ENCODE peak calls at places on chromosomes 6 and 20, in six cellular contexts. R is tibial nerve, E is mucosa of descending colon, Y is cardiac muscle cell, V is tibial artery, B is body of pancreas. G is an unnamed sample.

GRCh38 chr20:17796096-17796563 is 96.4 kb downstream of the BANF2 start:
- DNase-seq in V (peak), R (peak), B (peak), Y (peak), E (no peak), G (no peak)

GRCh38 chr6:108526739-108527174 is 34.0 kb upstream of the FOXO3 start:
- DNase-seq in E (no peak), Y (peak), R (no peak), B (no peak), V (no peak), G (no peak)

GRCh38 chr6:1283486-1283885 is 28.4 kb upstream of the FOXQ1 start:
- DNase-seq in V (no peak), R (no peak), E (no peak), B (no peak), Y (no peak), G (no peak)

GRCh38 chr6:44059359-44060342 is 67.6 kb downstream of the MRPL14 start:
- DNase-seq in Y (peak), B (no peak), R (no peak), E (no peak), V (no peak), G (no peak)

GRCh38 chr20:48459729-48460395 is 367.9 kb downstream of the PREX1 start:
- DNase-seq in Y (no peak), E (no peak), V (no peak), R (no peak), B (no peak), G (no peak)

GRCh38 chr20:16571333-16571732 is 1.9 kb downstream of the KIF16B start:
- DNase-seq in V (no peak), E (no peak), R (no peak), Y (no peak), B (no peak), G (no peak)

GRCh38 chr6:114115659-114116058 is 144.7 kb upstream of the HDAC2 start:
- DNase-seq in E (no peak), R (no peak), V (no peak), Y (no peak), B (no peak), G (no peak)

GRCh38 chr6:81720427-81720826 is 32.1 kb downstream of the TENT5A start:
- DNase-seq in Y (no peak), E (no peak), V (no peak), B (no peak), R (no peak), G (no peak)

GRCh38 chr6:128601060-128601459 is 80.7 kb upstream of the PTPRK start:
- DNase-seq in B (no peak), R (no peak), E (no peak), Y (peak), V (no peak), G (no peak)

GRCh38 chr6:121055572-121056163 is 278.6 kb downstream of the TBC1D32 start:
- DNase-seq in Y (peak), V (no peak), E (peak), B (no peak), R (no peak), G (no peak)

GRCh38 chr6:137417411-137417810 is 76.8 kb downstream of the OLIG3 start:
- DNase-seq in Y (peak), V (no peak), R (no peak), B (no peak), E (no peak), G (no peak)

GRCh38 chr6:142746524-142746923 is 198.5 kb downstream of the HIVEP2 start:
- DNase-seq in Y (peak), B (peak), E (peak), R (no peak), V (no peak), G (no peak)

GRCh38 chr6:39202166-39202565 is 27.1 kb downstream of the KCNK5 start:
- DNase-seq in R (no peak), E (no peak), Y (no peak), V (no peak), B (no peak), G (no peak)

GRCh38 chr6:2875840-2876207 is 27.3 kb downstream of the SERPINB9 start:
- DNase-seq in R (no peak), V (no peak), E (peak), Y (peak), B (no peak), G (peak)

GRCh38 chr6:116191881-116192280 is 62.0 kb downstream of the TSPYL4 start:
- DNase-seq in E (no peak), R (no peak), V (no peak), Y (no peak), B (no peak), G (no peak)

GRCh38 chr6:151180321-151180720 is 59.4 kb upstream of the AKAP12 start:
- DNase-seq in E (no peak), V (no peak), B (no peak), R (no peak), Y (no peak), G (no peak)

GRCh38 chr6:393391-394221 is 2.1 kb downstream of the IRF4 start:
- DNase-seq in E (no peak), V (no peak), R (no peak), Y (no peak), B (no peak), G (no peak)

GRCh38 chr20:48203252-48203651 is 418.0 kb upstream of the SULF2 start:
- DNase-seq in Y (no peak), R (no peak), E (no peak), B (no peak), V (no peak), G (no peak)

GRCh38 chr6:168180548-168181011 is 101.6 kb upstream of the FRMD1 start:
- DNase-seq in V (peak), B (no peak), R (no peak), E (peak), Y (no peak), G (no peak)

GRCh38 chr20:54025166-54025835 is 45.1 kb downstream of the BCAS1 start:
- DNase-seq in Y (peak), V (no peak), E (no peak), B (no peak), R (no peak), G (no peak)

GRCh38 chr20:59336551-59336950 is 36.1 kb downstream of the EDN3 start:
- DNase-seq in R (no peak), V (no peak), E (no peak), Y (no peak), B (no peak), G (no peak)

GRCh38 chr6:113654396-113654795 is 202.7 kb upstream of the MARCKS start:
- DNase-seq in R (peak), V (peak), E (no peak), Y (peak), B (peak), G (no peak)

GRCh38 chr6:44705611-44706010 is 318.1 kb downstream of the CDC5L start:
- DNase-seq in E (no peak), B (no peak), V (no peak), Y (no peak), R (no peak), G (no peak)

GRCh38 chr6:132479131-132479530 is 33.8 kb downstream of the STX7 start:
- DNase-seq in Y (no peak), R (no peak), V (no peak), B (no peak), E (no peak), G (no peak)

GRCh38 chr20:52313335-52313963 is 121.9 kb upstream of the ZFP64 start:
- DNase-seq in V (no peak), Y (peak), B (peak), E (peak), R (no peak), G (no peak)

GRCh38 chr6:130366011-130366963 is at the start of gene TMEM200A:
- DNase-seq in V (peak), Y (peak), R (peak), E (peak), B (peak), G (no peak)

GRCh38 chr6:156859686-156860085 is 82.5 kb downstream of the ARID1B start:
- DNase-seq in Y (no peak), E (no peak), B (no peak), R (no peak), V (no peak), G (no peak)

GRCh38 chr20:2006452-2007381 is 12.9 kb upstream of the PDYN start:
- DNase-seq in V (no peak), Y (peak), E (peak), B (peak), R (no peak), G (no peak)

GRCh38 chr6:100217225-100217624 is 223.2 kb upstream of the MCHR2 start:
- DNase-seq in B (no peak), Y (no peak), E (no peak), R (no peak), V (no peak), G (no peak)

GRCh38 chr6:46191961-46192360 is 21.2 kb upstream of the ENPP5 start:
- DNase-seq in V (no peak), E (no peak), Y (peak), B (no peak), R (no peak), G (no peak)

GRCh38 chr6:1584996-1585668 is 24.6 kb upstream of the FOXC1 start:
- DNase-seq in B (no peak), Y (no peak), V (no peak), R (no peak), E (no peak), G (no peak)

GRCh38 chr20:10788877-10789276 is 115.1 kb upstream of the JAG1 start:
- DNase-seq in Y (no peak), R (no peak), V (peak), B (no peak), E (no peak), G (no peak)

GRCh38 chr20:35595901-35596300 is 19.7 kb upstream of the SPAG4 start:
- DNase-seq in V (no peak), B (no peak), Y (no peak), R (no peak), E (no peak), G (no peak)

GRCh38 chr6:35728663-35729348 is 8.0 kb upstream of the ARMC12 start:
- DNase-seq in Y (no peak), V (peak), E (peak), R (no peak), B (peak), G (peak)

GRCh38 chr6:2412731-2413130 is 167.3 kb upstream of the GMDS start:
- DNase-seq in B (no peak), Y (peak), V (no peak), E (no peak), R (no peak), G (no peak)

GRCh38 chr20:1509237-1509636 is 18.0 kb upstream of the SIRPB2 start:
- DNase-seq in V (no peak), B (no peak), R (no peak), Y (peak), E (peak), G (no peak)

GRCh38 chr6:115896538-115897129 is 164.1 kb downstream of the FRK start:
- DNase-seq in E (peak), B (peak), Y (peak), R (peak), V (no peak), G (no peak)

GRCh38 chr6:148629197-148629909 is 117.5 kb upstream of the UST start:
- DNase-seq in B (no peak), Y (no peak), V (no peak), E (no peak), R (peak), G (no peak)

GRCh38 chr20:21508230-21509078 is 5.4 kb downstream of the NKX2-2 start:
- DNase-seq in E (no peak), Y (no peak), R (no peak), B (no peak), V (no peak), G (no peak)

GRCh38 chr6:85660181-85660611 is 17.5 kb upstream of the SYNCRIP start:
- DNase-seq in Y (peak), E (no peak), V (no peak), B (no peak), R (no peak), G (no peak)
- TF ChIP-seq CTCF in Y (no peak), E (no peak), V (no peak), B (no peak), R (no peak), G (no peak)

GRCh38 chr6:157952751-157953479 is 28.7 kb upstream of the SYNJ2 start:
- DNase-seq in B (no peak), E (peak), R (no peak), Y (no peak), V (no peak), G (peak)

GRCh38 chr6:157955675-157956074 is 26.0 kb upstream of the SYNJ2 start:
- DNase-seq in B (no peak), R (no peak), V (no peak), E (no peak), Y (no peak), G (no peak)

GRCh38 chr6:157956171-157956730 is 25.4 kb upstream of the SYNJ2 start:
- DNase-seq in V (no peak), B (no peak), E (no peak), R (no peak), Y (no peak), G (no peak)

GRCh38 chr6:157953580-157954091 is 28.0 kb upstream of the SYNJ2 start:
- DNase-seq in E (no peak), V (no peak), Y (no peak), B (no peak), R (no peak), G (no peak)

DNA sequence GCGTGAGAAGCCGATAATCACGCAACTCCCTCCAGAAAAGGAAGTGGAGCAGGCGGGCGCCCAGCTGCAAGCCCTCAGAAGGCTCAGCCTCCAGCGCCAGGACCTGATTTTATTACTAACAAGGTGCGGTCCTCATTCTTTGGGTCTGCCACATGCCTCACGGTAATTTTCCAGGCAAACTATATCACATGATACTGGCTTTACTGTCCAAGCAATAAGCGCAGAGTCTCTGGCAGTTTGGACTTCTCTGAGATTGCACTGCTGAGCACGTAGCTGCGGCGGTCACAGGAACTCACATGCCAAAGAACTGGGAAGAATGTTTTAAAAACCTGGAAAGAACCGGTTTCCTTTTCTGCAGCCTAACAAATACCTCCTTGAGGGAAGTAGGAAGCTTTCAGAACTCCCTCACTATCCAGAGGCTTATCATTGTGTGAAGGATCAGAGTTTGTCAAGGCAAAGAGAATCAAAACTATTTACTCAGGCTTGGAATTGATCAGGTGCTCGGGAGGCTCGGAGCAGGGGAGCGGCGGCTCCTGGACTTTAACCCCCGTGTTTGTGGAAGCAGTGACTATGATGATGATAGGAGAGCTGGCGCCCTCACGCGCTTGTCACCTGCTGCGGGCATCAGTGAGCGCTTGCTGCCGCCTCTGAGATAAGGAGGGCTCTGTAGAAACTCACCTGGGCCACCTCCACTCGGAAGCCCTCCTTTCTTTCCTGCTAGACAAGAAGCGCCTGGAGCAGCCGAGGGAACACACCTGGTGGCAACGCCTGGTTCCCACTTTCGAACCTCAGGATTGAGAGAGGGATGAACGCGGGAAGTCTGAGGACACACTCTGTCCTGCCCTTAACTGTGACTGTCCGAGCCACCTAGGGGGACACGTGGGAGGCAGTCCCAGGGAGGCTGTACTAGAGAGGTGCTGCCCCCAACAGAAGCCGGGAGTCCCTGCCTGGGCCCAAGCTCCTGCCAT is 27.2 kb upstream of the SYNJ2 start:
- DNase-seq in V (no peak), Y (peak), B (peak), E (peak), R (no peak), G (no peak)
- TF ChIP-seq CTCF in V (no peak), Y (no peak), B (peak), E (no peak), R (no peak), G (no peak)

GRCh38 chr20:38076548-38076947 is 43.0 kb downstream of the RPRD1B start:
- DNase-seq in E (no peak), R (no peak), B (no peak), V (no peak), Y (no peak), G (no peak)
- TF ChIP-seq CTCF in E (no peak), R (no peak), B (no peak), V (no peak), Y (no peak), G (no peak)

DNA sequence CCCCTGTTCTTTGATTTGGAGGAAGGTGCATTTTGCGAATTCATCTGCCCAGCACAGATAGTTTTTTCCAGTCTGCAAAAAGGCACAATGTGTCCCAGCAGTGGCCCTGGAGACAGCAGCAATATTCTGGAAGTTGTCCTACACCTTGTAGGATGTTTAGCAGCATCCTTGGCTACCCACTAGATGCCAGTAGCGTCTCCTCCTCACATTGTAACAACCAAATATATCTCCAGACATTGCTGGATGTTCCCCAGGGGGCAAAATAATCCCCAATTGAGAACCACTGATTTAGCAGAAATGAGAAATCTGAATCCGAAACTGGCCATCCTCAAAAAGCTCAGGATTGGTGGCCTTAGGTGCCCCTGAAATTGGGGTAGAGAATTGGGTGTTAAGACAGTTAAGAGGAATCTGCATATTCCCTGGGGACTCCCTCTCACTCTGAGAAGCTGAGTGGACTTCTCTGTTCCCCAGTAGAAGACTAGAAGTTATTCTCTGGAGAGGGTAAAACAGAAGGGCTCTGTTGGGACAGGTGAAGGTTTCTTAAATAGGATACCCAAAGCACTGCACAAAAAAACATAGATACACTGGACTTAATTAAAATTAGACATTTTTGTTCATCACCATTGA is 12.1 kb downstream of the SUN5 start:
- DNase-seq in E (no peak), V (no peak), Y (no peak), B (no peak), R (no peak), G (no peak)
- TF ChIP-seq CTCF in E (no peak), V (no peak), Y (no peak), B (no peak), R (no peak), G (no peak)

GRCh38 chr20:31849306-31849930 is 4.0 kb upstream of the FOXS1 start:
- DNase-seq in V (no peak), E (peak), R (no peak), Y (no peak), B (peak), G (no peak)

GRCh38 chr20:31848088-31848999 is 2.9 kb upstream of the FOXS1 start:
- DNase-seq in R (no peak), Y (no peak), E (no peak), B (no peak), V (no peak), G (no peak)

GRCh38 chr20:31844737-31845299 is 586 bp downstream of the FOXS1 start:
- DNase-seq in B (no peak), R (no peak), V (no peak), Y (no peak), E (no peak), G (no peak)

GRCh38 chr20:31845300-31845863 is at the start of gene FOXS1:
- DNase-seq in Y (peak), R (peak), V (peak), B (no peak), E (no peak), G (no peak)

DNA sequence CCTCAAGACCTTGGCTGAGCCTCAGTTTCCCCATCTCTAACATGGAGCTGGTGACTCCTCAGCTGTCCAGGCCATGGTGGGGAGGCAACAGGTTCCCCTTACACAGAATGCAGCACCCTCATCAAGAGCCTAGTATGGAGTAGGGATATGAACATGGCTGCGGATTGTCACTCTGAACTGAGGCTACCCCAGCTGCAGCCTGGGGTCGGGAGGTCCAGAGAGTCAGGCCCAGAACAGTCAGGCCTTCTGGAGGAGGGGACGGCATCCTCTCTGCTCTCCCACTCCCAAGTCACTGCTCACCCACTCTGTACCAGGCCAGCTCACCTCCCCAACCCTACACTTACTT is 1.4 kb upstream of the FOXS1 start:
- DNase-seq in R (no peak), V (no peak), E (no peak), Y (no peak), B (no peak), G (no peak)
- TF ChIP-seq CTCF in R (no peak), V (no peak), E (no peak), Y (no peak), B (no peak), G (no peak)

DNA sequence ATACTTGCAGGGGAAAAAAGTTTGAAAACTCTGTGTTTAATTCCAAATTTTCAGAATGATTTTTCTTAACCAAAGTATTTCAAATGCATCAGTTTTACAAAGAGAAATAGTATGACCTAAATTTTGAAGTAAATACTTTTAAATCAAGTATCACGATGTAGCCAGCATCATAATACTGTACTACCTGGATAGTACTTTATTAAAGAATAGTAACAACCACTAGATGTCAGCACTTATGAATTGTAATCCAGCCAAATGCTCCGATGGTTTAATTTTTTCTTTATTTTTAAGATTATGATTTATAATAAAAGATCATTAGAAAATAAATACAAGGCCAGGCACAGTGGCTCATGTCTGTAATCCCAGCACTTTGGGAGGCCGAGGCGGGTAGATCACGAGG is 37.2 kb upstream of the HACE1 start:
- DNase-seq in B (no peak), E (no peak), V (no peak), Y (no peak), R (no peak), G (no peak)
- TF ChIP-seq CTCF in B (no peak), E (no peak), V (no peak), Y (peak), R (no peak), G (no peak)

GRCh38 chr6:16540804-16541752 is 220.2 kb downstream of the ATXN1 start:
- DNase-seq in Y (peak), B (no peak), R (peak), V (peak), E (peak), G (no peak)
- TF ChIP-seq CTCF in Y (peak), B (no peak), R (no peak), V (peak), E (no peak), G (no peak)